ENCODE peak calls at places on chromosomes 11 and 22, in five cellular contexts. N is naive thymus-derived CD4-positive, alpha-beta T cell; R is psoas muscle; P is neural progenitor cell; D is IMR-90. A is an unnamed sample.

GRCh38 chr11:124839051-124839971 is 25.9 kb upstream of the ROBO3 start:
- DNase-seq in N (no peak), R (peak; percentile 49), P (peak; percentile 80), D (no peak), A (peak; percentile 14)

GRCh38 chr11:118437046-118437735 is 899 bp downstream of the KMT2A start:
- DNase-seq in N (peak; percentile 41), R (peak; percentile 57), P (peak; percentile 81), D (peak; percentile 35), A (peak; percentile 55)

GRCh38 chr11:13963169-13963948 is 836 bp downstream of the SPON1 start:
- DNase-seq in N (peak; percentile 36), R (no peak), P (peak; percentile 66), D (peak; percentile 17), A (peak; percentile 43)

GRCh38 chr22:24095816-24096215 is 84.7 kb downstream of the CABIN1 start:
- DNase-seq in N (no peak), R (no peak), P (no peak), D (no peak), A (no peak)

GRCh38 chr11:104402812-104403521 is 239.0 kb upstream of the PDGFD start:
- DNase-seq in N (no peak), R (no peak), P (peak; percentile 59), D (no peak), A (no peak)

GRCh38 chr11:126225266-126225665 is 13.7 kb downstream of the FAM118B start:
- DNase-seq in N (no peak), R (no peak), P (no peak), D (no peak), A (no peak)

GRCh38 chr22:25448435-25449051 is 115.9 kb upstream of the GRK3 start:
- DNase-seq in N (no peak), R (no peak), P (peak; percentile 28), D (peak; percentile 47), A (no peak)

GRCh38 chr11:8720868-8721739 is 38.5 kb downstream of the RPL27A start:
- DNase-seq in N (no peak), R (no peak), P (peak; percentile 33), D (no peak), A (no peak)

GRCh38 chr22:43488937-43489336 is 77.1 kb downstream of the MPPED1 start:
- DNase-seq in N (no peak), R (no peak), P (no peak), D (no peak), A (no peak)

GRCh38 chr11:1639102-1639620 is 9.6 kb downstream of the KRTAP5-5 start:
- DNase-seq in N (peak; percentile 22), R (no peak), P (no peak), D (no peak), A (no peak)

GRCh38 chr11:104625246-104625645 is 273.0 kb downstream of the CASP12 start:
- DNase-seq in N (no peak), R (no peak), P (no peak), D (peak; percentile 41), A (no peak)

GRCh38 chr11:61718613-61719302 is 33.7 kb upstream of the MYRF start:
- DNase-seq in N (no peak), R (no peak), P (peak; percentile 85), D (peak; percentile 74), A (no peak)

GRCh38 chr22:19876314-19876940 is 21.8 kb upstream of the GNB1L start:
- DNase-seq in N (no peak), R (peak; percentile 49), P (no peak), D (no peak), A (no peak)

GRCh38 chr11:96113100-96113710 is 189.3 kb upstream of the MTMR2 start:
- DNase-seq in N (no peak), R (no peak), P (no peak), D (peak; percentile 77), A (no peak)

GRCh38 chr22:23533328-23533762 is 46.7 kb downstream of the IGLL1 start:
- DNase-seq in N (no peak), R (peak; percentile 32), P (peak; percentile 91), D (peak; percentile 10), A (peak; percentile 29)

GRCh38 chr11:11728371-11728770 is 106.6 kb upstream of the GALNT18 start:
- DNase-seq in N (no peak), R (no peak), P (no peak), D (no peak), A (no peak)

GRCh38 chr11:77035580-77035979 is 1.4 kb downstream of the B3GNT6 start:
- DNase-seq in N (no peak), R (no peak), P (no peak), D (no peak), A (no peak)

GRCh38 chr11:83241291-83241946 is 44.7 kb downstream of the CCDC90B start:
- DNase-seq in N (no peak), R (no peak), P (peak; percentile 79), D (peak; percentile 77), A (no peak)

GRCh38 chr11:78042858-78043257 is 19.8 kb upstream of the KCTD14 start:
- DNase-seq in N (no peak), R (no peak), P (no peak), D (no peak), A (no peak)

GRCh38 chr11:18495703-18496102 is 31.0 kb downstream of the TSG101 start:
- DNase-seq in N (no peak), R (no peak), P (no peak), D (no peak), A (no peak)

GRCh38 chr11:16456366-16456765 is 100.0 kb upstream of the SOX6 start:
- DNase-seq in N (no peak), R (no peak), P (no peak), D (peak; percentile 11), A (no peak)

GRCh38 chr22:39545310-39546063 is 12.9 kb upstream of the RPS19BP1 start:
- DNase-seq in N (peak; percentile 68), R (peak; percentile 69), P (peak; percentile 88), D (no peak), A (peak; percentile 75)

GRCh38 chr11:48107188-48107704 is 109.4 kb upstream of the OR4B1 start:
- DNase-seq in N (no peak), R (no peak), P (no peak), D (peak; percentile 67), A (no peak)

GRCh38 chr11:44943118-44943517 is 7.6 kb downstream of the TP53I11 start:
- DNase-seq in N (no peak), R (peak; percentile 49), P (no peak), D (no peak), A (no peak)

GRCh38 chr11:11510939-11511338 is 110.9 kb downstream of the GALNT18 start:
- DNase-seq in N (no peak), R (peak; percentile 75), P (peak; percentile 46), D (peak; percentile 17), A (no peak)

GRCh38 chr11:40328890-40329617 is 1130.4 kb downstream of the LRRC4C start:
- DNase-seq in N (no peak), R (no peak), P (no peak), D (peak; percentile 100), A (no peak)

GRCh38 chr11:104127828-104128227 is 36.1 kb downstream of the PDGFD start:
- DNase-seq in N (no peak), R (no peak), P (no peak), D (peak; percentile 75), A (no peak)

GRCh38 chr22:37196539-37197450 is 8.7 kb upstream of the C1QTNF6 start:
- DNase-seq in N (no peak), R (peak; percentile 93), P (peak; percentile 25), D (peak; percentile 79), A (no peak)
- H3K4me1 ChIP-seq in N (peaks cover 44% of the 10 kb centered on the region), R (peaks cover 34% of the 10 kb centered on the region), P (no peaks in the 10 kb centered on the region), D (peaks cover 20% of the 10 kb centered on the region), A (peaks cover 56% of the 10 kb centered on the region)

DNA sequence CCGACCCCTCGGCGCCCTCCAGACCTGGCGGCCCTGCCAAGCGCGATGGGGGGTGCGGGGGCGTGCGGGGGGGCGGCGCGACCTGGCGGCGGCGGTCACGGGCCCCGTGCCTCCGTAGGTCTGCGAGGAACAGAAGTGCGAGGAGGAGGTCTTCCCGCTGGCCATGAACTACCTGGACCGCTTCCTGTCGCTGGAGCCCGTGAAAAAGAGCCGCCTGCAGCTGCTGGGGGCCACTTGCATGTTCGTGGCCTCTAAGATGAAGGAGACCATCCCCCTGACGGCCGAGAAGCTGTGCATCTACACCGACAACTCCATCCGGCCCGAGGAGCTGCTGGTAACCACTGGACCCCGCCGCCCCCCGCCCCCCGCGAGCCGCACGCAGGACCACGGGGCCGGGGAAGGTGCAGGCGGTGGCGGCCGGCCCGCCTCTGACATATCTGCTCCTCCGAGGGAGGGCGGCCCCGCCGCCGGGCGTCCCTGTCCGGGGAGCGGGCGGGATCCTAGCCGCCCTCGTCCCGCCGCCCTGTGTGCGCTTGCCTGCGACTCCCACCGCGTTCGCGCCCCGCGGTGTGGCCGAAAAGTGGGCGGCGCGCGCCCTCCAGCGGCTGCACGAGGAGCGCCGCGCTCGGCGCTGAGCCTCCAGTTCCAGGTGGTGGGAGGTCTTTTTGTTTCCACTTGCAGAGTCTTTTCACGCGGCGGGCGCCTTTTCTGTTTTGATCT is 2.1 kb downstream of the CCND1 start:
- DNase-seq in N (peak; percentile 76), R (peak; percentile 84), P (peak; percentile 93), D (peak; percentile 74), A (peak; percentile 87)
- H3K4me1 ChIP-seq in N (peaks cover 21% of the 10 kb centered on the region), R (peaks cover 20% of the 10 kb centered on the region), P (peaks cover 27% of the 10 kb centered on the region), D (peaks cover 21% of the 10 kb centered on the region), A (peaks cover 30% of the 10 kb centered on the region)

GRCh38 chr11:102523887-102524286 is 6.7 kb downstream of the MMP7 start:
- DNase-seq in N (no peak), R (no peak), P (no peak), D (no peak), A (no peak)
- H3K4me1 ChIP-seq in N (no peaks in the 10 kb centered on the region), R (no peaks in the 10 kb centered on the region), P (no peaks in the 10 kb centered on the region), D (no peaks in the 10 kb centered on the region), A (no peaks in the 10 kb centered on the region)

DNA sequence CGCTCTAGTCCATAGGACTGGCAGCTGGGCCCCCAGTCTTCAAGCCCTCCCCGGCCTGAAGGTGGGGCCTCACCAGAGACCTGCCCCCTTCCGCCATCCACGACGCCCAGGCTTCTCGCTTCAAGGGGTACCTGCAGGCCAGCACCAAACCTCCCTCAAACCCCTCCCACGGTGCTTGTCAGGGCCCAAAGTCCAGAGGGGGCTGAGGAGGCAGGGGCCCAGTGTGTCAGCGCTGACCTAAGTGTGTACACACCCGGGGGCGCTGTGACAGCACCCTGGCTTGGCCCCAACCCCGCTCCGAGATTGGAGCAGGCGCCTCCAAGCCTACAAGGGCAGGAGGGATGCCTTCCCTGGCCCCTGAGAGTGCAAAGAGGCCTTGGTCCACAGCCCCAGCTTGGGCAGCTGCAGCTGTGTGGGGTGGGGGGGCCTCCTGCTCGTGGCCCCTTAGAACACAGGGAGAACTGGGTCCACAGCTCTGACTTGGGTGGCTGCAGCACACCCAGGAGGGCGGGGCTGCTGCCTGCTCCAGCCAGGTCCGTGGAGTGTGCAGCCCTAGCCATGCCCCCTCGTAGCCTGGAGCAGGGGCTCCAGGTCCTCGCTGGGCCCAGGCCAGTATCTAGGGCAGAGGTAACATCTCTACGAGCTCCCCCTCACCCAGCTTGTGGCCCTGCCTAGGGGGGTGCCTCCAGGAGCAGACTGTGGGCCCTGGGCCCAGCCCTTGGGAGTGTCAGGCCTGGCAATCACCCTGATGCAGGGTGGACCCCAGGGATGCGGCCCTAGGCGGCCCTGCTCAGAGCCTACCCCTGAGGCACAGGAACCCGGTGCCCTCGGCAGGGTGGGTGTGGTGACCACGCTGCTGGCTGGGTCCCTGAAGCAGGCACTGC is 4.9 kb downstream of the SBF2 start:
- DNase-seq in N (no peak), R (no peak), P (no peak), D (no peak), A (no peak)
- H3K4me1 ChIP-seq in N (peaks cover 5% of the 10 kb centered on the region), R (peaks cover 28% of the 10 kb centered on the region), P (peaks cover 9% of the 10 kb centered on the region), D (peaks cover 15% of the 10 kb centered on the region), A (peaks cover 5% of the 10 kb centered on the region)

GRCh38 chr11:131218542-131218941 is 151.9 kb upstream of the NTM start:
- DNase-seq in N (no peak), R (no peak), P (no peak), D (no peak), A (no peak)
- H3K4me1 ChIP-seq in N (no peaks in the 10 kb centered on the region), R (no peaks in the 10 kb centered on the region), P (peaks cover 3% of the 10 kb centered on the region), D (no peaks in the 10 kb centered on the region), A (no peaks in the 10 kb centered on the region)

A was measured in CD8-positive, alpha-beta T cell.